ENCODE peak calls at places on chromosome 3, in six cellular contexts. H is NCI-H1105, D is GM18507, E is GM19239, S is neural crest cell, L is HCT116. N is an unnamed sample.

GRCh38 chr3:64889991-64890390 is 202.2 kb upstream of the ADAMTS9 start:
- DNase-seq in H (no peak), D (no peak), E (no peak), S (no peak), L (no peak), N (no peak)

GRCh38 chr3:188974856-188975611 is 196.7 kb upstream of the TPRG1 start:
- DNase-seq in H (peak; percentile 55), D (no peak), E (no peak), S (no peak), L (no peak), N (no peak)

GRCh38 chr3:19539488-19540395 is 391.4 kb downstream of the KCNH8 start:
- DNase-seq in H (no peak), D (no peak), E (no peak), S (no peak), L (no peak), N (no peak)

GRCh38 chr3:124772081-124772831 is 42.0 kb downstream of the UMPS start:
- DNase-seq in H (peak; percentile 78), D (no peak), E (no peak), S (no peak), L (no peak), N (no peak)

GRCh38 chr3:59406943-59407342 is 357.1 kb upstream of the CFAP20DC start:
- DNase-seq in H (no peak), D (no peak), E (peak; percentile 37), S (no peak), L (no peak), N (no peak)

GRCh38 chr3:72274511-72275295 is 489.8 kb upstream of the PROK2 start:
- DNase-seq in H (no peak), D (no peak), E (no peak), S (no peak), L (no peak), N (no peak)

GRCh38 chr3:197595470-197596185 is 39.9 kb upstream of the BDH1 start:
- DNase-seq in H (no peak), D (no peak), E (no peak), S (no peak), L (no peak), N (no peak)

GRCh38 chr3:122975163-122975923 is 52.2 kb downstream of the SEMA5B start:
- DNase-seq in H (peak; percentile 38), D (peak; percentile 57), E (peak; percentile 33), S (no peak), L (no peak), N (no peak)

GRCh38 chr3:81218023-81218422 is 543.4 kb downstream of the GBE1 start:
- DNase-seq in H (no peak), D (no peak), E (no peak), S (no peak), L (no peak), N (no peak)